ENCODE peak calls at places on chromosomes 3 and 15, in ten cellular contexts. W is adipocyte; Z is EL; I is central memory CD4-positive, alpha-beta T cell; M is kidney epithelial cell; H is spleen; Y is AG04450; E is DMS79; Q is choroid plexus epithelial cell; L is posterior vena cava. U is an unnamed sample.

GRCh38 chr3:26293351-26293750 is 329.2 kb upstream of the LRRC3B start:
- DNase-seq in H (no peak), L (no peak), W (no peak), Y (no peak), Q (no peak), M (no peak), I (no peak), Z (no peak), E (no peak), U (no peak)

GRCh38 chr3:188389711-188390346 is 235.9 kb downstream of the LPP start:
- DNase-seq in Z (no peak), I (no peak), H (peak), Q (no peak), W (no peak), E (no peak), Y (no peak), M (no peak), L (no peak), U (no peak)

GRCh38 chr3:14431928-14432834 is 29.8 kb downstream of the SLC6A6 start:
- DNase-seq in W (peak), Q (peak), E (peak), Z (peak), M (peak), I (peak), H (peak), Y (no peak), L (peak), U (no peak)

GRCh38 chr15:67884514-67885225 is 44.8 kb upstream of the RNU6-1 start:
- DNase-seq in I (peak), E (no peak), H (peak), Z (peak), W (peak), Q (peak), L (peak), Y (no peak), M (no peak), U (no peak)

GRCh38 chr3:120673116-120673515 is 8.9 kb downstream of the HGD start:
- DNase-seq in W (no peak), Z (no peak), Q (no peak), H (no peak), M (no peak), E (no peak), L (no peak), Y (no peak), I (no peak), U (no peak)

GRCh38 chr3:112774293-112774926 is 72.3 kb downstream of the CD200R1L start:
- DNase-seq in E (no peak), Q (peak), Z (peak), W (peak), I (no peak), Y (peak), M (no peak), H (no peak), L (no peak), U (no peak)

GRCh38 chr15:58387130-58387529 is 44.7 kb upstream of the LIPC start:
- DNase-seq in W (peak), L (no peak), H (no peak), E (no peak), M (no peak), Y (peak), I (no peak), Z (peak), Q (peak), U (peak)

GRCh38 chr3:11195721-11196332 is 41.5 kb downstream of the HRH1 start:
- DNase-seq in H (no peak), L (no peak), I (no peak), Z (peak), Q (peak), W (peak), M (no peak), Y (no peak), E (no peak), U (no peak)

GRCh38 chr15:81653259-81653658 is 279.2 kb upstream of the TMC3 start:
- DNase-seq in I (no peak), Y (no peak), Z (no peak), W (no peak), Q (no peak), E (no peak), L (no peak), H (no peak), M (no peak), U (no peak)

GRCh38 chr15:63296195-63296594 is 18.8 kb downstream of the APH1B start:
- DNase-seq in Y (no peak), H (no peak), I (no peak), E (no peak), L (no peak), Q (no peak), W (no peak), M (no peak), Z (no peak), U (no peak)

GRCh38 chr3:123374016-123374415 is 74.9 kb downstream of the ADCY5 start:
- DNase-seq in E (no peak), L (no peak), Q (no peak), Y (no peak), Z (no peak), H (peak), W (no peak), I (no peak), M (no peak), U (no peak)

GRCh38 chr3:8490079-8490552 is 11.5 kb upstream of the LMCD1 start:
- DNase-seq in E (no peak), M (peak), H (no peak), I (no peak), Z (peak), Q (peak), Y (peak), W (peak), L (no peak), U (peak)

GRCh38 chr3:167032267-167032876 is 347.7 kb downstream of the ZBBX start:
- DNase-seq in I (no peak), Q (peak), Y (peak), L (no peak), E (no peak), Z (peak), M (peak), H (no peak), W (peak), U (peak)

GRCh38 chr15:73686781-73687256 is 2.6 kb downstream of the CD276 start:
- DNase-seq in Z (peak), Q (peak), E (no peak), Y (peak), M (peak), I (no peak), L (peak), W (peak), H (peak), U (peak)

GRCh38 chr15:41661078-41661528 is 898 bp downstream of the MGA start:
- DNase-seq in E (no peak), L (no peak), M (no peak), Y (no peak), I (no peak), Q (no peak), W (no peak), H (no peak), Z (no peak), U (no peak)

GRCh38 chr3:24519368-24520100 is 24.9 kb upstream of the THRB start:
- DNase-seq in E (no peak), L (no peak), I (no peak), W (no peak), Z (no peak), Y (no peak), M (no peak), H (no peak), Q (peak), U (no peak)

GRCh38 chr3:128486692-128487537 is 6.1 kb downstream of the GATA2 start:
- DNase-seq in E (peak), Z (peak), Y (no peak), L (peak), H (peak), Q (peak), W (peak), I (no peak), M (no peak), U (no peak)

GRCh38 chr3:193779933-193780332 is 186.9 kb downstream of the OPA1 start:
- DNase-seq in W (no peak), L (no peak), Y (no peak), M (no peak), I (no peak), E (no peak), Q (no peak), H (no peak), Z (no peak), U (no peak)

GRCh38 chr3:23875326-23875725 is 41.5 kb downstream of the NKIRAS1 start:
- DNase-seq in M (no peak), W (no peak), Q (no peak), E (no peak), L (no peak), Z (no peak), H (no peak), I (no peak), Y (no peak), U (no peak)

GRCh38 chr3:154819491-154819890 is 260.6 kb upstream of the MME start:
- DNase-seq in Y (no peak), M (no peak), I (no peak), E (no peak), Z (no peak), Q (no peak), L (no peak), H (no peak), W (no peak), U (no peak)

GRCh38 chr3:133941390-133941789 is 45.7 kb upstream of the RAB6B start:
- DNase-seq in E (no peak), W (peak), Z (no peak), L (no peak), H (peak), Y (no peak), Q (peak), M (peak), I (no peak), U (no peak)

GRCh38 chr15:47371939-47372338 is 345.4 kb upstream of the SEMA6D start:
- DNase-seq in Z (no peak), M (no peak), I (no peak), H (no peak), E (no peak), Q (no peak), W (no peak), L (no peak), Y (no peak), U (no peak)

GRCh38 chr15:33107950-33108349 is 86.6 kb downstream of the FMN1 start:
- DNase-seq in I (no peak), W (peak), E (no peak), M (no peak), Z (peak), H (no peak), Q (no peak), L (no peak), Y (no peak), U (no peak)

GRCh38 chr3:55692958-55693558 is 206.0 kb upstream of the WNT5A start:
- DNase-seq in L (no peak), Q (peak), M (no peak), E (no peak), Z (peak), Y (no peak), H (no peak), I (no peak), W (peak), U (no peak)

GRCh38 chr3:138188013-138188352 is 882 bp downstream of the ARMC8 start:
- DNase-seq in Y (no peak), I (peak), E (no peak), W (peak), Z (peak), H (no peak), L (no peak), M (no peak), Q (peak), U (no peak)

GRCh38 chr15:93203036-93203435 is 114.0 kb upstream of the RGMA start:
- DNase-seq in H (no peak), Q (no peak), W (no peak), I (no peak), E (no peak), Y (no peak), Z (no peak), L (no peak), M (no peak), U (no peak)

GRCh38 chr15:100349696-100350433 is 8.1 kb upstream of the ADAMTS17 start:
- DNase-seq in Q (peak), I (peak), W (peak), L (peak), E (peak), H (peak), M (peak), Z (peak), Y (peak), U (no peak)